ENCODE peak calls at places on chromosomes 5 and 9, in five cellular contexts. X, A, C, I and R are unnamed samples.

GRCh38 chr9:99962685-99963261 is 56.3 kb downstream of the STX17 start:
- DNase-seq in X (peak), A (no peak), C (no peak), I (no peak), R (no peak)

GRCh38 chr5:149464796-149465489 is 85.9 kb upstream of the IL17B start:
- DNase-seq in X (no peak), A (no peak), C (no peak), I (no peak), R (no peak)

GRCh38 chr9:81266674-81267073 is 422.7 kb downstream of the TLE1 start:
- DNase-seq in X (peak), A (no peak), C (no peak), I (no peak), R (no peak)

GRCh38 chr9:116550728-116551436 is 136.2 kb upstream of the TRIM32 start:
- DNase-seq in X (peak), A (no peak), C (no peak), I (no peak), R (no peak)

GRCh38 chr5:6315580-6315979 is 62.8 kb downstream of the MED10 start:
- DNase-seq in X (no peak), A (no peak), C (no peak), I (no peak), R (no peak)

GRCh38 chr9:117725426-117725887 is 21.3 kb downstream of the TLR4 start:
- DNase-seq in X (no peak), A (no peak), C (no peak), I (no peak), R (no peak)

GRCh38 chr5:74596930-74597329 is 43.6 kb downstream of the ENC1 start:
- DNase-seq in X (no peak), A (no peak), C (no peak), I (peak), R (no peak)

GRCh38 chr9:115157245-115157674 is 39.3 kb upstream of the TNC start:
- DNase-seq in X (peak), A (peak), C (no peak), I (no peak), R (no peak)

GRCh38 chr9:100669968-100670367 is 92.1 kb downstream of the CAVIN4 start:
- DNase-seq in X (no peak), A (no peak), C (no peak), I (no peak), R (no peak)

GRCh38 chr5:146409081-146409671 is 38.0 kb upstream of the TCERG1 start:
- DNase-seq in X (peak), A (no peak), C (no peak), I (no peak), R (peak)

GRCh38 chr5:68928617-68929302 is 165.1 kb upstream of the SLC30A5 start:
- DNase-seq in X (no peak), A (no peak), C (no peak), I (no peak), R (no peak)

GRCh38 chr9:85515021-85515420 is 226.7 kb downstream of the AGTPBP1 start:
- DNase-seq in X (no peak), A (no peak), C (no peak), I (no peak), R (no peak)

GRCh38 chr5:149247726-149248125 is 23.9 kb upstream of the AFAP1L1 start:
- DNase-seq in X (no peak), A (no peak), C (no peak), I (no peak), R (no peak)

GRCh38 chr5:148805323-148806290 is 20.8 kb upstream of the ADRB2 start:
- DNase-seq in X (no peak), A (no peak), C (no peak), I (no peak), R (no peak)

GRCh38 chr9:72454871-72455471 is 66.4 kb upstream of the TMC1 start:
- DNase-seq in X (no peak), A (no peak), C (no peak), I (no peak), R (no peak)

GRCh38 chr9:4922101-4922500 is 63.0 kb upstream of the JAK2 start:
- DNase-seq in X (no peak), A (no peak), C (no peak), I (no peak), R (no peak)

GRCh38 chr5:141326088-141326854 is 4.0 kb upstream of the PCDHGA1 start:
- DNase-seq in X (peak), A (no peak), C (peak), I (peak), R (peak)

GRCh38 chr9:109780453-109781033 is 545 bp downstream of the PALM2AKAP2 start:
- DNase-seq in X (no peak), A (peak), C (no peak), I (peak), R (peak)

GRCh38 chr9:22129134-22129533 is 120.0 kb upstream of the CDKN2B start:
- DNase-seq in X (peak), A (no peak), C (no peak), I (no peak), R (no peak)

GRCh38 chr5:71986101-71986500 is 121.2 kb upstream of the MAP1B start:
- DNase-seq in X (no peak), A (no peak), C (no peak), I (no peak), R (no peak)

GRCh38 chr9:12774861-12775367 is at the start of gene LURAP1L:
- DNase-seq in X (peak), A (peak), C (no peak), I (peak), R (peak)

GRCh38 chr9:2741441-2742158 is 24.3 kb downstream of the KCNV2 start:
- DNase-seq in X (no peak), A (no peak), C (no peak), I (no peak), R (no peak)

GRCh38 chr5:54654211-54654610 is 136.7 kb downstream of the SNX18 start:
- DNase-seq in X (no peak), A (no peak), C (no peak), I (no peak), R (no peak)

GRCh38 chr5:33817301-33817700 is 74.5 kb downstream of the ADAMTS12 start:
- DNase-seq in X (no peak), A (no peak), C (no peak), I (no peak), R (no peak)

GRCh38 chr5:174706997-174707548 is 17.3 kb upstream of the MSX2 start:
- DNase-seq in X (no peak), A (no peak), C (no peak), I (no peak), R (no peak)

GRCh38 chr9:127931092-127931881 is 710 bp upstream of the PIP5KL1 start:
- DNase-seq in X (peak), A (peak), C (no peak), I (peak), R (no peak)

GRCh38 chr9:101087426-101087825 is 58.9 kb downstream of the PLPPR1 start:
- DNase-seq in X (no peak), A (no peak), C (no peak), I (no peak), R (no peak)

GRCh38 chr9:20499013-20499412 is 123.3 kb downstream of the MLLT3 start:
- DNase-seq in X (no peak), A (no peak), C (no peak), I (no peak), R (no peak)

GRCh38 chr5:144315026-144315425 is 144.4 kb downstream of the KCTD16 start:
- DNase-seq in X (no peak), A (no peak), C (no peak), I (no peak), R (no peak)

GRCh38 chr5:38347040-38347763 is 88.8 kb downstream of the EGFLAM start:
- DNase-seq in X (peak), A (no peak), C (no peak), I (no peak), R (no peak)

GRCh38 chr5:55393501-55394175 is 85.8 kb downstream of the MTREX start:
- DNase-seq in X (no peak), A (no peak), C (no peak), I (no peak), R (no peak)

GRCh38 chr5:167051369-167051768 is 1240.1 kb upstream of the WWC1 start:
- DNase-seq in X (no peak), A (no peak), C (no peak), I (no peak), R (no peak)

GRCh38 chr9:95880011-95880690 is 4.7 kb downstream of the ERCC6L2 start:
- DNase-seq in X (peak), A (no peak), C (no peak), I (no peak), R (no peak)